ENCODE peak calls at places on chromosomes 3 and 15, in eight cellular contexts. C is mammary epithelial cell, B is testis, L is AG10803, U is mucosa of descending colon, A is cardiac muscle cell, O is AG09309, V is left lung. S is an unnamed sample.
A peak's percentile ranks its signal among the peaks of the same experiment; 100 is the strongest.

GRCh38 chr3:133935843-133936825 is 40.5 kb upstream of the RAB6B start:
- DNase-seq in C (no peak), B (no peak), L (no peak), U (no peak), A (no peak), O (no peak), V (no peak), S (no peak)

GRCh38 chr3:76369170-76369569 is 583.8 kb upstream of the ZNF717 start:
- DNase-seq in C (no peak), B (no peak), L (peak; percentile 26), U (no peak), A (no peak), O (no peak), V (no peak), S (no peak)

GRCh38 chr3:123586966-123587365 is 2.1 kb upstream of the HACD2 start:
- DNase-seq in C (peak; percentile 64), B (no peak), L (peak; percentile 49), U (no peak), A (peak; percentile 18), O (no peak), V (no peak), S (peak; percentile 41)

GRCh38 chr3:11514191-11514770 is 129.4 kb downstream of the VGLL4 start:
- DNase-seq in C (no peak), B (no peak), L (peak; percentile 87), U (no peak), A (no peak), O (peak; percentile 53), V (no peak), S (peak; percentile 88)

GRCh38 chr3:55327131-55327920 is 159.8 kb downstream of the WNT5A start:
- DNase-seq in C (no peak), B (no peak), L (peak; percentile 62), U (no peak), A (no peak), O (peak; percentile 20), V (no peak), S (peak; percentile 45)

GRCh38 chr3:136835079-136835816 is 16.3 kb downstream of the SLC35G2 start:
- DNase-seq in C (no peak), B (no peak), L (no peak), U (no peak), A (no peak), O (no peak), V (no peak), S (no peak)

GRCh38 chr15:99015677-99016568 is 8.3 kb upstream of the PGPEP1L start:
- DNase-seq in C (no peak), B (no peak), L (no peak), U (no peak), A (peak; percentile 16), O (no peak), V (peak; percentile 85), S (no peak)

GRCh38 chr15:52790166-52790708 is at the start of gene ONECUT1:
- DNase-seq in C (peak; percentile 32), B (peak; percentile 68), L (peak; percentile 26), U (peak; percentile 72), A (peak; percentile 84), O (no peak), V (no peak), S (peak; percentile 11)

GRCh38 chr3:180036678-180037455 is at the start of gene PEX5L:
- DNase-seq in C (peak; percentile 62), B (peak; percentile 68), L (peak; percentile 19), U (no peak), A (peak; percentile 90), O (no peak), V (peak; percentile 85), S (peak; percentile 55)

GRCh38 chr3:160707187-160707789 is 30.3 kb downstream of the ARL14 start:
- DNase-seq in C (peak; percentile 36), B (peak; percentile 26), L (peak; percentile 56), U (no peak), A (peak; percentile 65), O (no peak), V (no peak), S (peak; percentile 72)

GRCh38 chr3:117063910-117064309 is 354.3 kb downstream of the TUSC7 start:
- DNase-seq in C (no peak), B (no peak), L (peak; percentile 2), U (no peak), A (no peak), O (no peak), V (no peak), S (peak; percentile 47)

GRCh38 chr3:149662240-149662887 is 4.5 kb upstream of the WWTR1 start:
- DNase-seq in C (no peak), B (no peak), L (peak; percentile 39), U (no peak), A (no peak), O (no peak), V (no peak), S (no peak)

GRCh38 chr3:16466822-16467221 is 46.7 kb downstream of the RFTN1 start:
- DNase-seq in C (no peak), B (no peak), L (no peak), U (no peak), A (no peak), O (no peak), V (no peak), S (no peak)

GRCh38 chr15:90221251-90221900 is 12.4 kb downstream of the CIB1 start:
- DNase-seq in C (no peak), B (peak; percentile 87), L (peak; percentile 90), U (peak; percentile 80), A (peak; percentile 79), O (peak; percentile 57), V (no peak), S (peak; percentile 95)

GRCh38 chr3:25661694-25662455 is 2.8 kb downstream of the TOP2B start:
- DNase-seq in C (no peak), B (no peak), L (peak; percentile 15), U (no peak), A (peak; percentile 25), O (no peak), V (no peak), S (peak; percentile 9)

GRCh38 chr3:142828703-142829304 is 60.1 kb downstream of the PCOLCE2 start:
- DNase-seq in C (peak; percentile 64), B (peak; percentile 92), L (peak; percentile 77), U (peak; percentile 86), A (peak; percentile 88), O (peak; percentile 40), V (peak; percentile 87), S (peak; percentile 89)

DNA sequence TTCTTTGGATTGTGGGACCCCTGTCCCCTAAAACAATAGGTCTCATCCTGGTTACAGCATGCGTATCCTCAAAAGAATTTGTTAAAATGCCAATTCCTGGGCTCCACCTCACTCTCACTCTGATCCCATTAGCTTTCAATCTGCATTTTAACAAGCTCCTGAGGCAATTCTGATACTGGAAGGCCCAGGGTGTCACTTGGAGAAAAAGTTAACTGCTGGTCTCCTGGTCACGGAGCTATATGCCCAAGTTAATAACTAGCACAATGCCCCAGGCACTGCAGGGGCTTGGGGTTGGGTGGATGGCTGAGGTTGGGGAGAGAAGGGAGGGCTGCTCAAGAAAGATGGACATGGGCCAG is 4.4 kb downstream of the IL17RD start:
- DNase-seq in C (no peak), B (no peak), L (no peak), U (no peak), A (no peak), O (no peak), V (no peak), S (no peak)
- H3K4me3 ChIP-seq in C (no peak overlapping the region), B (no peak overlapping the region), L (no peak overlapping the region), U (no peak overlapping the region), A (no peak overlapping the region), O (no peak overlapping the region), V (no peak overlapping the region), S (no peak overlapping the region)

GRCh38 chr15:72783563-72784232 is at the start of gene ADPGK:
- DNase-seq in C (peak; percentile 95), B (peak; percentile 89), L (peak; percentile 92), U (peak; percentile 97), A (peak; percentile 94), O (peak; percentile 66), V (peak; percentile 95), S (peak; percentile 90)
- TF ChIP-seq CTCF in C (no peak), B (no peak), L (no peak), U (no peak), A (no peak), O (no peak), V (no peak), S (no peak)

DNA sequence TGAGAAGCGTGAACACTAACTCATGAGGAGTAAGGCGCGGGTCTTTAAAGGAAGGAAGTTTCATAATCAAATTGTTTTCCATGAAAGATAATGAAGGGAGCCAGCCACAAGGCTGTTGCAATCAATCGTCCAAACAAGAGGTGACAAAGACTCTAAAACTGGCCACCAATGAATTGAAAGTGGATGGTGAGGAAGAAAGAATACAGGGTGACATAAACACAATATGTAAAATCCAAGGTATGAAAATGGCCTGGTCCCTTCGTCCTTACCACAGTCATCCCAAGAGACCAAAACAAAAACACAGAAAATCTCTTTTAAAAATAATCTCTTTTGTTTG is 12.0 kb downstream of the CD86 start:
- DNase-seq in C (no peak), B (no peak), L (no peak), U (no peak), A (no peak), O (no peak), V (no peak), S (no peak)
- H3K4me3 ChIP-seq in C (no peak overlapping the region), B (no peak overlapping the region), L (no peak overlapping the region), U (no peak overlapping the region), A (no peak overlapping the region), O (no peak overlapping the region), V (no peak overlapping the region), S (no peak overlapping the region)

GRCh38 chr3:1092061-1092460 is 763 bp upstream of the CNTN6 start:
- DNase-seq in C (no peak), B (no peak), L (no peak), U (no peak), A (peak; percentile 10), O (no peak), V (no peak), S (no peak)

GRCh38 chr3:1091276-1091675 is 1.5 kb upstream of the CNTN6 start:
- DNase-seq in C (no peak), B (no peak), L (no peak), U (no peak), A (no peak), O (no peak), V (no peak), S (no peak)

GRCh38 chr3:1082024-1082633 is 10.7 kb upstream of the CNTN6 start:
- DNase-seq in C (peak; percentile 27), B (peak; percentile 68), L (peak; percentile 39), U (no peak), A (peak; percentile 75), O (no peak), V (no peak), S (peak; percentile 64)

GRCh38 chr3:1088503-1088902 is 4.3 kb upstream of the CNTN6 start:
- DNase-seq in C (no peak), B (no peak), L (no peak), U (no peak), A (no peak), O (no peak), V (no peak), S (no peak)

GRCh38 chr3:1087066-1087555 is 5.7 kb upstream of the CNTN6 start:
- DNase-seq in C (peak; percentile 33), B (no peak), L (peak; percentile 94), U (peak; percentile 24), A (peak; percentile 23), O (peak; percentile 59), V (peak; percentile 57), S (peak; percentile 95)
- TF ChIP-seq CTCF in C (peak; percentile 12), B (no peak), L (peak; percentile 56), U (no peak), A (peak; percentile 15), O (no peak), V (no peak), S (peak; percentile 41)

GRCh38 chr3:187964759-187965158 is 189.2 kb upstream of the LPP start:
- DNase-seq in C (no peak), B (no peak), L (no peak), U (no peak), A (no peak), O (no peak), V (no peak), S (no peak)
- H3K4me3 ChIP-seq in C (no peak overlapping the region), B (no peak overlapping the region), L (no peak overlapping the region), U (no peak overlapping the region), A (no peak overlapping the region), O (no peak overlapping the region), V (no peak overlapping the region), S (no peak overlapping the region)

GRCh38 chr15:65651042-65651322 is 29.2 kb downstream of the SLC24A1 start:
- DNase-seq in C (no peak), B (no peak), L (no peak), U (no peak), A (no peak), O (no peak), V (no peak), S (no peak)
- TF ChIP-seq CTCF in C (no peak), B (no peak), L (no peak), U (no peak), A (no peak), O (no peak), V (no peak), S (no peak)

S was measured in fibroblast of the aortic adventitia.